ENCODE peak calls at places on chromosomes 12 and 14, in seven cellular contexts. F, I, E, V, Z, J and X are unnamed samples.

GRCh38 chr14:32662234-32662633 is 276.4 kb upstream of the NPAS3 start:
- DNase-seq in F (no peak), I (no peak), E (no peak), V (no peak), Z (no peak), J (no peak), X (no peak)

GRCh38 chr14:95507174-95507573 is 9.3 kb downstream of the SYNE3 start:
- DNase-seq in F (no peak), I (no peak), E (no peak), V (no peak), Z (no peak), J (peak), X (no peak)

GRCh38 chr12:95003213-95003920 is at the start of gene NDUFA12:
- DNase-seq in F (peak), I (peak), E (peak), V (peak), Z (peak), J (peak), X (peak)

GRCh38 chr12:4781212-4781611 is 61.0 kb downstream of the GALNT8 start:
- DNase-seq in F (no peak), I (no peak), E (no peak), V (no peak), Z (no peak), J (no peak), X (no peak)

GRCh38 chr12:89960607-89961394 is 252.2 kb upstream of the ATP2B1 start:
- DNase-seq in F (peak), I (no peak), E (no peak), V (no peak), Z (no peak), J (no peak), X (no peak)

GRCh38 chr14:51490205-51490604 is 161.5 kb upstream of the FRMD6 start:
- DNase-seq in F (no peak), I (no peak), E (no peak), V (peak), Z (no peak), J (no peak), X (no peak)

GRCh38 chr14:74241611-74242005 is 2.4 kb downstream of the VSX2 start:
- DNase-seq in F (no peak), I (no peak), E (no peak), V (no peak), Z (no peak), J (no peak), X (no peak)

GRCh38 chr12:75684678-75685620 is 173.5 kb upstream of the KRR1 start:
- DNase-seq in F (no peak), I (no peak), E (no peak), V (peak), Z (no peak), J (no peak), X (no peak)

GRCh38 chr12:52687527-52688385 is 7.5 kb upstream of the KRT1 start:
- DNase-seq in F (no peak), I (no peak), E (no peak), V (no peak), Z (no peak), J (no peak), X (no peak)

GRCh38 chr12:80293759-80294158 is 150.3 kb upstream of the PTPRQ start:
- DNase-seq in F (no peak), I (no peak), E (no peak), V (no peak), Z (no peak), J (no peak), X (no peak)

GRCh38 chr12:120529641-120530314 is 820 bp upstream of the COQ5 start:
- DNase-seq in F (no peak), I (no peak), E (no peak), V (no peak), Z (no peak), J (no peak), X (no peak)

GRCh38 chr14:36518586-36519430 is 1.2 kb downstream of the NKX2-1 start:
- DNase-seq in F (peak), I (no peak), E (no peak), V (no peak), Z (no peak), J (no peak), X (no peak)

GRCh38 chr12:122182887-122183587 is at the start of gene LRRC43:
- DNase-seq in F (peak), I (peak), E (no peak), V (no peak), Z (peak), J (peak), X (peak)